ENCODE peak calls at places on chromosomes 2 and 18, in seven cellular contexts. One of them, this sample, is unnamed.
A peak's percentile ranks its signal among the peaks of the same experiment; 100 is the strongest.

GRCh38 chr2:136065384-136065783 is 52.6 kb downstream of the CXCR4 start:
- DNase-seq in stimulated activated CD8-positive, alpha-beta memory T cell treated with anti-CD3 and anti-CD28 coated beads, Interleukin-4, amount 100 ng/mL, for 48 hours: no peak
- DNase-seq in hypothalamus: no peak
- DNase-seq in B cell: no peak
- DNase-seq in stimulated activated CD4-positive, alpha-beta T cell treated with anti-CD3 and anti-CD28 coated beads, Interleukin-12 subunit alpha, Interleukin-12 subunit beta, amount 100 ng/mL, for 4 hours: no peak
- DNase-seq in ureter: no peak
- DNase-seq in MV-4-11: no peak
- DNase-seq in this sample: no peak

GRCh38 chr18:54880706-54881105 is 52.4 kb downstream of the RAB27B start:
- DNase-seq in B cell: no peak
- DNase-seq in ureter: no peak
- DNase-seq in hypothalamus: no peak
- DNase-seq in stimulated activated CD8-positive, alpha-beta memory T cell treated with anti-CD3 and anti-CD28 coated beads, Interleukin-4, amount 100 ng/mL, for 48 hours: no peak
- DNase-seq in MV-4-11: no peak
- DNase-seq in stimulated activated CD4-positive, alpha-beta T cell treated with anti-CD3 and anti-CD28 coated beads, Interleukin-12 subunit alpha, Interleukin-12 subunit beta, amount 100 ng/mL, for 4 hours: no peak
- DNase-seq in this sample: no peak

GRCh38 chr2:230734247-230735175 is 21.9 kb downstream of the CAB39 start:
- DNase-seq in MV-4-11: no peak
- DNase-seq in ureter: no peak
- DNase-seq in hypothalamus: no peak
- DNase-seq in B cell: no peak
- DNase-seq in stimulated activated CD8-positive, alpha-beta memory T cell treated with anti-CD3 and anti-CD28 coated beads, Interleukin-4, amount 100 ng/mL, for 48 hours: no peak
- DNase-seq in stimulated activated CD4-positive, alpha-beta T cell treated with anti-CD3 and anti-CD28 coated beads, Interleukin-12 subunit alpha, Interleukin-12 subunit beta, amount 100 ng/mL, for 4 hours: no peak
- DNase-seq in this sample: no peak

GRCh38 chr2:239223029-239223329 is 177.8 kb downstream of the HDAC4 start:
- DNase-seq in stimulated activated CD8-positive, alpha-beta memory T cell treated with anti-CD3 and anti-CD28 coated beads, Interleukin-4, amount 100 ng/mL, for 48 hours: no peak
- DNase-seq in B cell: no peak
- DNase-seq in ureter: no peak
- DNase-seq in stimulated activated CD4-positive, alpha-beta T cell treated with anti-CD3 and anti-CD28 coated beads, Interleukin-12 subunit alpha, Interleukin-12 subunit beta, amount 100 ng/mL, for 4 hours: no peak
- DNase-seq in hypothalamus: no peak
- DNase-seq in MV-4-11: peak; percentile 99
- DNase-seq in this sample: no peak

GRCh38 chr2:191691016-191691725 is 13.2 kb downstream of the NABP1 start:
- DNase-seq in hypothalamus: no peak
- DNase-seq in stimulated activated CD4-positive, alpha-beta T cell treated with anti-CD3 and anti-CD28 coated beads, Interleukin-12 subunit alpha, Interleukin-12 subunit beta, amount 100 ng/mL, for 4 hours: no peak
- DNase-seq in stimulated activated CD8-positive, alpha-beta memory T cell treated with anti-CD3 and anti-CD28 coated beads, Interleukin-4, amount 100 ng/mL, for 48 hours: peak; percentile 40
- DNase-seq in MV-4-11: peak; percentile 74
- DNase-seq in ureter: peak; percentile 59
- DNase-seq in B cell: peak; percentile 60
- DNase-seq in this sample: no peak

GRCh38 chr18:73724908-73725307 is 422.7 kb downstream of the FBXO15 start:
- DNase-seq in MV-4-11: no peak
- DNase-seq in hypothalamus: no peak
- DNase-seq in B cell: no peak
- DNase-seq in stimulated activated CD8-positive, alpha-beta memory T cell treated with anti-CD3 and anti-CD28 coated beads, Interleukin-4, amount 100 ng/mL, for 48 hours: no peak
- DNase-seq in stimulated activated CD4-positive, alpha-beta T cell treated with anti-CD3 and anti-CD28 coated beads, Interleukin-12 subunit alpha, Interleukin-12 subunit beta, amount 100 ng/mL, for 4 hours: no peak
- DNase-seq in ureter: no peak
- DNase-seq in this sample: no peak

GRCh38 chr18:74980669-74981068 is 228.3 kb downstream of the PTGR3 start:
- DNase-seq in hypothalamus: peak; percentile 15
- DNase-seq in MV-4-11: no peak
- DNase-seq in stimulated activated CD8-positive, alpha-beta memory T cell treated with anti-CD3 and anti-CD28 coated beads, Interleukin-4, amount 100 ng/mL, for 48 hours: no peak
- DNase-seq in ureter: no peak
- DNase-seq in stimulated activated CD4-positive, alpha-beta T cell treated with anti-CD3 and anti-CD28 coated beads, Interleukin-12 subunit alpha, Interleukin-12 subunit beta, amount 100 ng/mL, for 4 hours: no peak
- DNase-seq in B cell: no peak
- DNase-seq in this sample: no peak

GRCh38 chr18:44696892-44697291 is 16.2 kb downstream of the SETBP1 start:
- DNase-seq in stimulated activated CD4-positive, alpha-beta T cell treated with anti-CD3 and anti-CD28 coated beads, Interleukin-12 subunit alpha, Interleukin-12 subunit beta, amount 100 ng/mL, for 4 hours: no peak
- DNase-seq in MV-4-11: no peak
- DNase-seq in B cell: no peak
- DNase-seq in ureter: no peak
- DNase-seq in hypothalamus: no peak
- DNase-seq in stimulated activated CD8-positive, alpha-beta memory T cell treated with anti-CD3 and anti-CD28 coated beads, Interleukin-4, amount 100 ng/mL, for 48 hours: no peak
- DNase-seq in this sample: no peak

GRCh38 chr2:212619954-212620353 is 81.4 kb upstream of the ERBB4 start:
- DNase-seq in hypothalamus: no peak
- DNase-seq in MV-4-11: no peak
- DNase-seq in B cell: no peak
- DNase-seq in stimulated activated CD4-positive, alpha-beta T cell treated with anti-CD3 and anti-CD28 coated beads, Interleukin-12 subunit alpha, Interleukin-12 subunit beta, amount 100 ng/mL, for 4 hours: no peak
- DNase-seq in stimulated activated CD8-positive, alpha-beta memory T cell treated with anti-CD3 and anti-CD28 coated beads, Interleukin-4, amount 100 ng/mL, for 48 hours: no peak
- DNase-seq in ureter: no peak
- DNase-seq in this sample: no peak

GRCh38 chr2:38192046-38192445 is 116.1 kb upstream of the CYP1B1 start:
- DNase-seq in stimulated activated CD8-positive, alpha-beta memory T cell treated with anti-CD3 and anti-CD28 coated beads, Interleukin-4, amount 100 ng/mL, for 48 hours: no peak
- DNase-seq in MV-4-11: no peak
- DNase-seq in B cell: no peak
- DNase-seq in stimulated activated CD4-positive, alpha-beta T cell treated with anti-CD3 and anti-CD28 coated beads, Interleukin-12 subunit alpha, Interleukin-12 subunit beta, amount 100 ng/mL, for 4 hours: no peak
- DNase-seq in hypothalamus: no peak
- DNase-seq in ureter: no peak
- DNase-seq in this sample: no peak

GRCh38 chr2:84388921-84389490 is 70.1 kb downstream of the SUCLG1 start:
- DNase-seq in MV-4-11: no peak
- DNase-seq in stimulated activated CD8-positive, alpha-beta memory T cell treated with anti-CD3 and anti-CD28 coated beads, Interleukin-4, amount 100 ng/mL, for 48 hours: no peak
- DNase-seq in stimulated activated CD4-positive, alpha-beta T cell treated with anti-CD3 and anti-CD28 coated beads, Interleukin-12 subunit alpha, Interleukin-12 subunit beta, amount 100 ng/mL, for 4 hours: no peak
- DNase-seq in hypothalamus: no peak
- DNase-seq in B cell: no peak
- DNase-seq in ureter: no peak
- DNase-seq in this sample: peak; percentile 28

GRCh38 chr18:32349728-32350395 is 120.8 kb downstream of the GAREM1 start:
- DNase-seq in MV-4-11: no peak
- DNase-seq in B cell: no peak
- DNase-seq in stimulated activated CD8-positive, alpha-beta memory T cell treated with anti-CD3 and anti-CD28 coated beads, Interleukin-4, amount 100 ng/mL, for 48 hours: no peak
- DNase-seq in hypothalamus: peak; percentile 26
- DNase-seq in ureter: peak; percentile 77
- DNase-seq in stimulated activated CD4-positive, alpha-beta T cell treated with anti-CD3 and anti-CD28 coated beads, Interleukin-12 subunit alpha, Interleukin-12 subunit beta, amount 100 ng/mL, for 4 hours: no peak
- DNase-seq in this sample: no peak

This sample was measured in mucosa of descending colon.